ENCODE peak calls at places on chromosomes 11 and 22, in seven cellular contexts. D, Z, L, N, V, A and W are unnamed samples.

GRCh38 chr11:12232819-12233601 is 122.6 kb downstream of the MICAL2 start:
- DNase-seq in A (peak), N (peak), V (no peak), D (no peak), L (peak), Z (no peak), W (no peak)

GRCh38 chr11:11396290-11397042 is 43.4 kb upstream of the CSNK2A3 start:
- DNase-seq in A (no peak), V (no peak), Z (no peak), N (peak), L (peak), D (no peak), W (no peak)

GRCh38 chr11:38153985-38154384 is 1555.9 kb upstream of the RAG2 start:
- DNase-seq in D (no peak), N (no peak), L (no peak), Z (no peak), A (no peak), V (no peak), W (no peak)

GRCh38 chr11:101436511-101437142 is 147.2 kb downstream of the TRPC6 start:
- DNase-seq in D (peak), N (peak), L (peak), V (peak), Z (peak), A (no peak), W (no peak)

GRCh38 chr22:39617342-39617741 is 46.8 kb downstream of the CACNA1I start:
- DNase-seq in Z (peak), L (no peak), A (no peak), V (no peak), D (no peak), N (no peak), W (no peak)

GRCh38 chr11:69362315-69362714 is 68.4 kb downstream of the MYEOV start:
- DNase-seq in L (no peak), A (peak), V (no peak), Z (peak), D (no peak), N (no peak), W (no peak)

GRCh38 chr22:27918351-27919221 is 470 bp downstream of the PITPNB start:
- DNase-seq in D (peak), V (peak), L (peak), N (peak), A (peak), Z (peak), W (peak)

GRCh38 chr22:48758021-48758561 is 1069.6 kb downstream of the BRD1 start:
- DNase-seq in V (peak), Z (peak), N (no peak), L (no peak), A (peak), D (no peak), W (no peak)

GRCh38 chr22:31120642-31121041 is 2.1 kb upstream of the INPP5J start:
- DNase-seq in D (no peak), Z (peak), A (no peak), V (no peak), N (no peak), L (no peak), W (no peak)

GRCh38 chr22:19168088-19168890 is 10.2 kb downstream of the SLC25A1 start:
- DNase-seq in L (no peak), N (no peak), Z (peak), A (no peak), D (no peak), V (no peak), W (no peak)

GRCh38 chr11:134443246-134443645 is 31.2 kb upstream of the B3GAT1 start:
- DNase-seq in Z (peak), N (no peak), L (no peak), V (no peak), A (no peak), D (no peak), W (no peak)

GRCh38 chr11:81895258-81895657 is 838.4 kb downstream of the FAM181B start:
- DNase-seq in L (no peak), Z (no peak), V (no peak), A (no peak), N (no peak), D (no peak), W (no peak)